ENCODE peak calls at places on chromosomes 2 and 18, in four cellular contexts. T is A549, I is endothelial cell of umbilical vein, J is sigmoid colon. E is an unnamed sample. For H3K4me1, the result is how much of the 10 kb centered on the place peaks cover.

GRCh38 chr2:80703532-80703931 is 399.0 kb upstream of the LRRTM1 start:
- DNase-seq in T (no peak), J (no peak), I (no peak), E (no peak)

GRCh38 chr2:229118947-229119346 is 152.1 kb downstream of the PID1 start:
- DNase-seq in T (no peak), J (no peak), I (no peak), E (no peak)

GRCh38 chr2:198309673-198310280 is 505.4 kb downstream of the PLCL1 start:
- DNase-seq in I (peak), T (peak), J (no peak), E (no peak)

GRCh38 chr2:43255249-43255960 is 29.0 kb upstream of the ZFP36L2 start:
- DNase-seq in J (no peak), T (no peak), I (no peak), E (no peak)

GRCh38 chr2:7073901-7074300 is 156.7 kb downstream of the RNF144A start:
- DNase-seq in T (no peak), I (no peak), J (no peak), E (no peak)

GRCh38 chr18:57581301-57581934 is 5.1 kb downstream of the FECH start:
- DNase-seq in I (no peak), T (no peak), J (no peak), E (no peak)

GRCh38 chr2:130765464-130765863 is 10.1 kb downstream of the AMER3 start:
- DNase-seq in T (no peak), J (no peak), I (no peak), E (no peak)

GRCh38 chr2:236694125-236694888 is 124.7 kb downstream of the ACKR3 start:
- DNase-seq in J (no peak), T (no peak), I (no peak), E (no peak)

GRCh38 chr2:176087330-176088047 is 3.7 kb upstream of the EVX2 start:
- DNase-seq in I (no peak), T (no peak), J (no peak), E (no peak)

GRCh38 chr2:32009479-32010256 is 1.1 kb downstream of the MEMO1 start:
- DNase-seq in I (no peak), J (peak), T (peak), E (peak)

GRCh38 chr2:223439184-223439583 is 163.0 kb downstream of the SCG2 start:
- DNase-seq in J (no peak), I (no peak), T (no peak), E (no peak)

GRCh38 chr2:11103984-11104793 is 51.1 kb upstream of the SLC66A3 start:
- DNase-seq in I (no peak), T (no peak), J (no peak), E (no peak)

GRCh38 chr2:103552775-103553174 is 790.9 kb downstream of the TMEM182 start:
- DNase-seq in I (no peak), J (no peak), T (no peak), E (no peak)

GRCh38 chr2:98564541-98565164 is 43.7 kb downstream of the COA5 start:
- DNase-seq in I (no peak), T (no peak), J (no peak), E (no peak)

GRCh38 chr2:227488045-227488444 is 16.1 kb downstream of the AGFG1 start:
- DNase-seq in T (no peak), I (no peak), J (no peak), E (no peak)

GRCh38 chr2:11745613-11746375 is 638 bp upstream of the LPIN1 start:
- DNase-seq in J (no peak), I (no peak), T (no peak), E (no peak)

GRCh38 chr2:237118025-237118424 is 32.3 kb downstream of the COPS8 start:
- DNase-seq in J (no peak), I (no peak), T (no peak), E (no peak)

GRCh38 chr18:2857491-2858063 is 10.8 kb downstream of the EMILIN2 start:
- DNase-seq in J (peak), T (no peak), I (no peak), E (no peak)

GRCh38 chr2:176637497-176638166 is 368.4 kb downstream of the MTX2 start:
- DNase-seq in I (peak), J (peak), T (peak), E (no peak)

GRCh38 chr2:30282081-30282480 is 50.7 kb downstream of the LBH start:
- DNase-seq in T (no peak), I (no peak), J (no peak), E (no peak)

GRCh38 chr2:205259131-205259530 is 423.2 kb upstream of the NRP2 start:
- DNase-seq in T (no peak), J (no peak), I (no peak), E (no peak)

GRCh38 chr2:218186355-218186766 is 19.6 kb upstream of the CXCR1 start:
- DNase-seq in J (peak), I (peak), T (peak), E (peak)

GRCh38 chr18:51617167-51617566 is 419.7 kb upstream of the MEX3C start:
- DNase-seq in J (no peak), T (peak), I (no peak), E (no peak)

GRCh38 chr2:120630031-120630701 is 105.5 kb upstream of the GLI2 start:
- DNase-seq in T (no peak), I (no peak), J (peak), E (peak)

GRCh38 chr2:144771348-144771747 is 251.4 kb upstream of the ZEB2 start:
- DNase-seq in I (no peak), J (no peak), T (no peak), E (no peak)

GRCh38 chr2:40406485-40407289 is 45.2 kb downstream of the SLC8A1 start:
- DNase-seq in J (no peak), T (no peak), I (no peak), E (no peak)

GRCh38 chr2:63652063-63652985 is 63.6 kb downstream of the MDH1 start:
- DNase-seq in J (no peak), T (no peak), I (no peak), E (no peak)

GRCh38 chr2:190126758-190127157 is 64.2 kb upstream of the MSTN start:
- DNase-seq in J (no peak), T (no peak), I (no peak), E (no peak)

GRCh38 chr2:102660070-102660469 is 40.7 kb downstream of the SLC9A2 start:
- DNase-seq in J (no peak), I (no peak), T (peak), E (no peak)

GRCh38 chr2:48954311-48954710 is 198.8 kb upstream of the LHCGR start:
- DNase-seq in T (no peak), J (no peak), I (no peak), E (no peak)

GRCh38 chr2:168136392-168136977 is 110.9 kb downstream of the STK39 start:
- DNase-seq in J (no peak), I (peak), T (peak), E (no peak)

GRCh38 chr18:56314396-56314795 is 324.0 kb downstream of the TXNL1 start:
- DNase-seq in T (peak), J (no peak), I (peak), E (no peak)

GRCh38 chr18:44946529-44947113 is 265.9 kb downstream of the SETBP1 start:
- DNase-seq in I (no peak), T (no peak), J (no peak), E (no peak)

GRCh38 chr2:40700211-40700954 is 248.5 kb upstream of the SLC8A1 start:
- DNase-seq in J (no peak), I (no peak), T (no peak), E (no peak)

GRCh38 chr2:181389524-181389923 is 67.7 kb upstream of the ITGA4 start:
- DNase-seq in I (no peak), J (no peak), T (no peak), E (no peak)

GRCh38 chr2:3309496-3310355 is 67.9 kb downstream of the EIPR1 start:
- DNase-seq in T (no peak), J (peak), I (peak), E (no peak)

GRCh38 chr18:37107748-37108522 is 279.0 kb downstream of the KIAA1328 start:
- DNase-seq in T (no peak), J (no peak), I (no peak), E (no peak)

GRCh38 chr18:31102020-31102684 is at the start of gene DSC2:
- DNase-seq in T (peak), I (no peak), J (no peak), E (peak)

DNA sequence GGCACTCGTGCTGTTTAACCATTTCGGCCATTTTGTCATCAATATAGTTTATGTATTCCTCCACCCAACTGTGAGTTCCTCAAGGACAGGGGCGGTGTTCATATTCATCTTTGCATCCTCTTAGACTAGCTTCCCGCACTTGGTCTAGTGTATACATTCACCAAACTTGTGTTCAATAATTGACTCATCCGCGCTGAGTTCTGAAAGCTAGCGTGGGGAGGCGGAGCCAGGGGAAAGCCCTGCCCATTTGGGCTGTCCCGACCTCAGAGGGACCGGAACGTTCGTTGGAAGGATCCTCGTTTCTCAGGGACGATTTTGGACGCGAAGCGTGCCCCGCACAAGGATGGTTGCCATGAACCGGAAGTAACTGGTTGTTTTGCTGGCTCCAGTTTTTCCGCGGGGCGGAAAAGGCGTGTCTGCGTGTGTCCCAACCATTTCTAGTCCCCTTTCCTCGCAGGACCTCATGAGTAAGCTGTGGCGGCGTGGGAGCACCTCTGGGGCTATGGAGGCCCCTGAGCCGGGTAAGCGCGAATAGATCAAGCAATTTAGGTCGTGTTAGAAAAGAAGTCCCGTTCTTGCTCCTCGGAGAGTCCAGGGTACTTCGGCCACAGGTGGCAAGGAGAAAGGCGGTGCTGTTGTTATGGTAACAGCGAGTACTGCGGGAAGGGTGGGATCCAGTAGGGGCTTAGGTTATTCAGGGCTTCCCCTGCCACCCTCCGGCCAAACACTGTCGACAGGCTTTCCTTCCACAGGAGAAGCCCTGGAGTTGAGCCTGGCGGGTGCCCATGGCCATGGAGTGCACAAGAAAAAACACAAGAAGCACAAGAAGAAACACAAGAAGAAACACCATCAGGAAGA is at the start of gene INO80B:
- DNase-seq in J (peak), I (peak), T (peak), E (peak)
- H3K4me1 ChIP-seq in J (under half), I (under half), T (under half), E (under half)

DNA sequence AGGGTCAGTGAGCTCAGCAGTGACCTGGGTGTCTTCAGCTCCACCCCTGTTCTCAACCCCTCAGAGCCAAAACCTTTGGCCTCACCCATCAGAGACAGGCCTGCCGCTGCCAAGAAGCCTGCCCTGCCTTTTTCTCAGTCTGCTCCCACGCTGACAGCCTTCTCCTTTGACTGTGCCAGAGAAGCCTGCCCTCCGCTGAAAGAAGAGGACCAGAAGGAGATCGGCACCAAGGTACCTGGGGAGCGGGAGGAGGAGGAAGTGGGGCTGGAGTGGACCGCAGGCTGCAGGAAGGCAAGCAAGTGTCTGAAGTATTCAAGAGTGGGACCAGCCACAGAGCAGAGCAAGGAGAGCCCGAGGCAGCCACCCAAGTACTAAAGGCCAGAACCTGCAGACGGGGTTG is 33.2 kb downstream of the TOGARAM2 start:
- DNase-seq in J (no peak), T (no peak), I (no peak), E (no peak)
- H3K4me3 ChIP-seq in J (no peak), T (no peak), I (no peak), E (no peak)

GRCh38 chr2:196073521-196073920 is 4.9 kb upstream of the DNAH7 start:
- DNase-seq in J (no peak), T (peak), I (no peak), E (no peak)

GRCh38 chr2:196063773-196064172 is 4.9 kb downstream of the DNAH7 start:
- DNase-seq in J (no peak), T (no peak), I (no peak), E (no peak)

GRCh38 chr2:196066794-196067382 is 1.7 kb downstream of the DNAH7 start:
- DNase-seq in J (no peak), T (peak), I (peak), E (no peak)

DNA sequence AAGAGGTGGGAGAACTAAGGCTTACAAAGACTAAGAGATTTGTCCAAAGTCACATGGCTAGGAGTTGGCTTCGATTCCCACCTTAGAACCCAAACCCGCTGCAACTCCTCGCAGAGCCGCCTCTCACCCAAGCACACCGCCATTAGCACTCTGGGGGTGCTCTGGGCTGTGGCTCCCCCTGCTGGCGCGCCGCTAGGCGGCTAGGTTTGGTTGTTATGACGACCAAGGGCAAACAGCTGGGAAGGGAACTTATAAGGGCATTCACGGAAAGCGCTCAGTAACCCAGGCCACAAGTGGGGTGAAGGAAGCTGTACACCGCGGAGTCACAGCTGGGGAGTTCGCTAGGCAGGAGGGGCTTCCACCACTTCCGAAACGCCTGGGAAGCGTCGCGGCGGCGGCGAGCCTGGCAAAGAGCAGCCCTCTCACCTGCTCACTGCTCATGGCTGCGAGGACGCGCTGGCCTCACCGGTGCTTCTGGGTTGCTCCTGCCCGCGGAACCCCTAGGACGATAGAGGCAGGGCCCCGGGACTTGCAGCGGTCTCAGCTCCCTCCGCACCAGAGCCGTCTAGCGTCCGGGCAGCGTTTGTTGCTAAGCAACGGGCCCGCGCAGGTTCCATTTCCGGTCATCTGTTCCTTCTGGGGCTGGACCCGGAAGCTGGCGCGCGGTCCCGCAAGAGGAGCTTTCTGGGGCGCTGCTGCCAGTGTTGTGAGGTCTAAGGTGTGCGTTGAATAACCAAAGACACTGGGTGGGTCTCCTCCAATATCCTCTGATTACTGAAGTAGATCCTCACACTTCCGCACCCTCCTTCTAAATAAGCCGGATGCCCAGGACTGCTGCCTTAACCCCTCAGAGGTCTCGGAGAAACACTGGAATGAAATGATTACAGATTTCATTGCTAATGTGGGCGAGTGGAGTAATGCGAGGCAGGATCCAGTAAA is at the start of gene DNAH7:
- DNase-seq in T (peak), J (peak), I (peak), E (peak)
- TF ChIP-seq POLR2A in T (peak), J (no peak), I (peak), E (no peak)

DNA sequence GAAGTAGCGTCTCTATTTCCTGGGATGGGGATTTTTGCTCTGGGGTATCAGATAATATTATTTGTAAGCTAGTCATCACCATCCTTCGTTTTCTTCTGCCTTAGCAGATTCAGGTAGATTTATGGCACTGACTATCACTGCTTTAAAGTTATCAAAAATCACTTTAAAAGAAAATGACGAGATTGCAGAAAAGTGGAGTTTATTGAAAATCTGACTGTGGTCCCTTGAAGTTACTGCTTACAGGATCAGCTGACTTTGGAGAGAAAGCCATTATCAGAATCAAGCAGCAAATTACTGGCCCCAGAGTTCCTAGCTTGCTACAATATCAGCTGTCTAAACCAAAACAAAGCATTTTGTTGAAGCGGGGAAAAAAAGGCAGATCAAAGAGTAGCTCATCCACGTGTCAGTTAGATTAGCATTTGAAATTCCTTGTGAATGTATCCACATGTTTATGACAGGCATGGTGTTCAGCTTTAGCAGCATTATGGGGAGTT is 18.5 kb downstream of the MBP start:
- DNase-seq in J (no peak), I (no peak), T (no peak), E (no peak)
- H3K4me1 ChIP-seq in J (under half), I (under half), T (half or more), E (under half)

GRCh38 chr2:162316590-162316989 is 1.9 kb downstream of the IFIH1 start:
- DNase-seq in T (no peak), I (no peak), J (no peak), E (no peak)

GRCh38 chr2:162312853-162313252 is 5.6 kb downstream of the IFIH1 start:
- DNase-seq in I (no peak), T (no peak), J (no peak), E (no peak)

GRCh38 chr2:162318280-162319222 is at the start of gene IFIH1:
- DNase-seq in I (peak), T (peak), J (peak), E (peak)

GRCh38 chr2:162317910-162318279 is 589 bp downstream of the IFIH1 start:
- DNase-seq in I (peak), J (no peak), T (peak), E (peak)

DNA sequence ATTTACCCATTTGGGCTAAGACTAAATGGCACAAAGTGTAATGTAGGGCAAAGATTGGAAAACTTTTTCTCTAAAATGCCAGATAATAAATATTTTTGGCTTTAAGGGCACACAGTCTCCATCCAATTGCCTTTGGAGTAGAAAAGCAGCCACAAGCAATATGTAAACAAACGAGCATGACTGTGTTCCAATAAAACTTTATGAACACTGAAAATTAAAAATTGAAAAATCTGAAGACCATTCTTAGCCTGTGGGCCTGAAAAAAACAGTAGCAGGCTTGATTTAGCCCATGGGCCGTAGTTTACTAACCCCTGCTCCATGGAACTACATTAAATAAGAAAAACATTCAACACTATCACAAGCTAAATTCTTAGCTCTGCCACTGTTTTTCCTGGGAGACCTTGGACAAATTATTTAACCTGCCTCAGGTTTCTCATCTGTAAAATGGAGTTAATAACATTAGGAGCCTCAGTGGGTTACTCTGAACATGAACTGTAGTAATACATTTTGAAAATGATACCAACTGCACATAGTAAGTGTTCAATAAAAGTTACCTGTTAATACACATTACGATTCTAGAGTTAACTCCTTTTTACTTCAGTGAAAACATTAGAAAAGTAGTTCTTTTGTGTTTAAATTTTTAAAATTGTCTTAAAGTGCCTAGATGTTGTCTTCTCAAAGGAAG is 1.3 kb downstream of the IFIH1 start:
- DNase-seq in I (no peak), T (no peak), J (no peak), E (no peak)
- H3K4me3 ChIP-seq in I (peak), T (no peak), J (peak), E (peak)

E was measured in prostate gland.